ENCODE peak calls at places on chromosomes 12 and 14, in eight cellular contexts. U is HepG2, S is esophagus muscularis mucosa, W is body of pancreas, C is A549, M is suprapubic skin, R is ovary, F is IMR-90. E is an unnamed sample.

GRCh38 chr12:65611396-65611795 is 212.9 kb upstream of the HMGA2 start:
- DNase-seq in U (no peak), S (no peak), W (no peak), C (no peak), M (no peak), R (no peak), F (no peak), E (no peak)

GRCh38 chr12:104707179-104707578 is 250.4 kb downstream of the CHST11 start:
- DNase-seq in U (no peak), S (no peak), W (no peak), C (no peak), M (no peak), R (no peak), F (peak), E (no peak)

GRCh38 chr14:81509838-81510452 is 23.7 kb downstream of the SEL1L start:
- DNase-seq in U (no peak), S (no peak), W (no peak), C (no peak), M (no peak), R (no peak), F (no peak), E (no peak)

GRCh38 chr14:101857226-101857625 is 95.7 kb downstream of the PPP2R5C start:
- DNase-seq in U (no peak), S (no peak), W (no peak), C (peak), M (no peak), R (no peak), F (no peak), E (no peak)

GRCh38 chr12:49347307-49348237 is 884 bp downstream of the DNAJC22 start:
- DNase-seq in U (peak), S (no peak), W (peak), C (peak), M (peak), R (peak), F (peak), E (peak)

GRCh38 chr14:75295061-75295461 is 16.4 kb downstream of the FOS start:
- DNase-seq in U (no peak), S (no peak), W (peak), C (peak), M (peak), R (peak), F (peak), E (no peak)

GRCh38 chr12:49049566-49050224 is 10.9 kb downstream of the KMT2D start:
- DNase-seq in U (no peak), S (no peak), W (no peak), C (no peak), M (no peak), R (no peak), F (peak), E (peak)

GRCh38 chr12:4830568-4830967 is 79.1 kb upstream of the KCNA1 start:
- DNase-seq in U (no peak), S (no peak), W (no peak), C (no peak), M (no peak), R (no peak), F (no peak), E (no peak)

GRCh38 chr14:55097894-55098560 is 31.0 kb upstream of the LGALS3 start:
- DNase-seq in U (no peak), S (no peak), W (peak), C (no peak), M (peak), R (no peak), F (no peak), E (no peak)

GRCh38 chr14:79442776-79443175 is 768.5 kb downstream of the DIO2 start:
- DNase-seq in U (no peak), S (no peak), W (no peak), C (no peak), M (no peak), R (no peak), F (no peak), E (no peak)

GRCh38 chr14:26896447-26896846 is 298.6 kb upstream of the NOVA1 start:
- DNase-seq in U (no peak), S (no peak), W (peak), C (no peak), M (no peak), R (no peak), F (peak), E (no peak)

GRCh38 chr14:33103966-33104365 is 165.3 kb downstream of the NPAS3 start:
- DNase-seq in U (no peak), S (no peak), W (no peak), C (no peak), M (no peak), R (no peak), F (no peak), E (no peak)

GRCh38 chr12:68823711-68824110 is 15.7 kb downstream of the MDM2 start:
- DNase-seq in U (no peak), S (no peak), W (no peak), C (no peak), M (no peak), R (no peak), F (no peak), E (no peak)

GRCh38 chr12:68825569-68826217 is 17.7 kb downstream of the MDM2 start:
- DNase-seq in U (no peak), S (no peak), W (no peak), C (no peak), M (no peak), R (no peak), F (no peak), E (no peak)

GRCh38 chr12:68824597-68825250 is 16.7 kb downstream of the MDM2 start:
- DNase-seq in U (no peak), S (no peak), W (no peak), C (no peak), M (no peak), R (no peak), F (no peak), E (no peak)

GRCh38 chr12:68824131-68824530 is 16.2 kb downstream of the MDM2 start:
- DNase-seq in U (no peak), S (no peak), W (no peak), C (no peak), M (no peak), R (no peak), F (no peak), E (no peak)

DNA sequence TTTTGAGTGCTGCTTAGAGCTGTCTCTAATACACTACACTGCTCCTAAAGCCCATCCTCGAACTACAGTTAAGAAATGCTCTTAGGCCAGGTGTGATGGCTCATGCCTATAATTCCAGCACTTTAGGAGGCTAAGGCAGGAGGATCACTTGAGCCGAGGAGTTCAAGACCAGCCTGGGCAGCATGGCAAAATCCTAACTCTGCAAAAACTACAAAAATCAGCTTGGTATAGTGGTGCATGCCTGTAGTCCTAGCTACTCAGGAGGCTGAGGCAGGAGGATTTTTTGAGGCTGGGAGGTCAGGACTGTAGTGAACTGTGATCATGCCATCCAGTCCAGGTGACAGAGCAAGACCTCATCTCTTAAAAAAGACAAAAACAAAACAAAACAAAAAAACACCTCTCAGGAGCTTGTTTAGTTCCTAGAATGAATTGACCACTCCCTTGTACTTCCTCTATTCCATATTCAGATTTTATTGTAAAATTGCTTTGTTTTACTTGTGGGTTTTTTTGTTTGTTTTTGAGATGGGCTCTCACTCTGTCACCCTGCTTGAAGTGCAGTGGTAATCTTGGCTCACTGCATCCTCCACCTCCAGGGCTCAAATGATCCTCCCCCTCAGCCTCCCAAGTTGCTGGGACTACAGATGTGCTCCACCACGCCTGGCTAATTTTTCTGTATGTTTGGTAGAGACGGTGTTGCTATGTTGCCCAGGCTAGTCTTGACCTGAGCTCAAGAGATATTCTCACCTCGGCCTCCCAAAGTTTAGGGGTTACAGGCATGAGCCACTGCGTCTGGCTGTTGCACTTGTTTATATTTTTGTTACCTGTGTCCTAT is 13.6 kb downstream of the MDM2 start:
- DNase-seq in U (no peak), S (no peak), W (no peak), C (no peak), M (no peak), R (no peak), F (no peak), E (no peak)
- TF ChIP-seq POLR2A in U (peak), S (no peak), W (no peak), C (no peak), M (no peak), R (no peak), F (no peak), E (no peak)

DNA sequence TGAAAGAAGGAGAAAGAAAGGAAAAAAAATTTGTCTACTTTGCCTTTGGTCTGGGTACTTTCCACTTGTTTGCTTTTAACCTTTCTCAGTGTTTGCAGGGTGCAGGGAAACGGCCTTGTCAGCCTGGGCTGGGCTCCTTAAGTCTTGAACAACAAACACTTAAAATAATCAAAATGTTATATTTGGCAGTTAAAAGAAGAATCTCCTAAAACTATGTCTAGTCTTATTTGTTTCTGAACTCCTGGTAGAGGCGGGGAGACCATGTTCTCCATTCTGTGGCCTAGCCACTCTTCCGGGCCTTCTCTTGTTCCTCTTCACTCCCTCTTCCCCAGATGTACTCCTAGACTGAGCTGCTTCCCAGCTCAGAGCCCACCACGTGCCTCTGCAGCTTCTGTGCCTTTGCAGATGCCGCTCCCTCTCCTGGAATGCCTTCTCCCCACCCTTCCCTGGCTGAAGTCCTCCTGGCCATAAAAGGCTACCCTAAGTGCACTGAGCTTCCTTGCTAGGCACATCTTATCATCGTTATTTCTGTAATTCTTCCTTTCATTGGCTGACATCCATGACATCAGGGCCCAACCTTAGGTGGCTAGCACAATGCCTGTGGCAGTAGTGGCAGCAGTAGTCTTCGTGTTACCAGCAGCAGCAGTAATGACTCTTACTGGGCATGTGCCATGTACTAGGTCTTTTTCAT is 432.9 kb downstream of the ZFP36L1 start:
- DNase-seq in U (no peak), S (no peak), W (peak), C (peak), M (no peak), R (peak), F (no peak), E (no peak)
- TF ChIP-seq POLR2A in U (no peak), S (no peak), W (no peak), C (no peak), M (no peak), R (no peak), F (no peak), E (no peak)

DNA sequence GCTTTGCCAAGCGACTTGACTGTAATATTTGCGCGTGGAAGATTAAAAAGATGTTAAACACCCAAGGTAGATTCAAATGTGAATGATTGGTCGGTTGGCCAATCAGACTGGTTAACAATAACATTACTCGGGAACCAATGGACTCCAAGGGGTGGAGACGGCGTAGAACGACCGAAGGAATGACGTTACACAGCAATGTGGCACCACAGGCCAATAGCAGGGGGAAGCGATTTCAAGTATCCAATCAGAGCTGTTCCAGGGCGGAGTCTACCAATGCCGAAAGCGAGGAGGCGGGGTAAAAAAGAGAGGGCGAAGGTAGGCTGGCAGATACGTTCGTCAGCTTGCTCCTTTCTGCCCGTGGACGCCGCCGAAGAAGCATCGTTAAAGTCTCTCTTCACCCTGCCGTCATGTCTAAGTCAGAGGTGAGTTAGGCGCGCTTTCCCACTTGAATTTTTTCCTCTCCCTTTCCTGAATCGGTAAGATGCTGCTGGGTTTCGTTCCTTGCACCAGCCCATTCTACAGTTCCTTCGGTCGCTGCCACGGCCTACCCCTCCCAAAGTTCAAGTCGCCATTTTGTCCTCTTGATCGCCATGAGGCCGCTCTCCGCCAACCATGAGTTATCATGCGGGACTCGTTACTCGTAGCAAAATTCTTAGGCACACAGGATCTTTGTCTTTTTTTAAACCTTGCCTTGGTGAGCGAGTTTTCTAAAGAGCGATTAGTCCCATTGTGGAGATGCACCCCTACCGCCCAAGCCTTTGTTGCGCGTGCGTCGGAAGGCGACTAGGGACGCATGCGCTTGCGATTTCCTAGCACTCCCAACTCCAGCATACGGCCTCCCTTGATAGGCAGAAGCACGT is at the start of gene HNRNPA1:
- DNase-seq in U (peak), S (peak), W (peak), C (peak), M (peak), R (peak), F (peak), E (peak)
- TF ChIP-seq POLR2A in U (peak), S (peak), W (peak), C (peak), M (peak), R (peak), F (peak), E (peak)

GRCh38 chr12:70540996-70541395 is 96.2 kb downstream of the PTPRB start:
- DNase-seq in U (peak), S (no peak), W (no peak), C (no peak), M (no peak), R (no peak), F (no peak), E (no peak)

DNA sequence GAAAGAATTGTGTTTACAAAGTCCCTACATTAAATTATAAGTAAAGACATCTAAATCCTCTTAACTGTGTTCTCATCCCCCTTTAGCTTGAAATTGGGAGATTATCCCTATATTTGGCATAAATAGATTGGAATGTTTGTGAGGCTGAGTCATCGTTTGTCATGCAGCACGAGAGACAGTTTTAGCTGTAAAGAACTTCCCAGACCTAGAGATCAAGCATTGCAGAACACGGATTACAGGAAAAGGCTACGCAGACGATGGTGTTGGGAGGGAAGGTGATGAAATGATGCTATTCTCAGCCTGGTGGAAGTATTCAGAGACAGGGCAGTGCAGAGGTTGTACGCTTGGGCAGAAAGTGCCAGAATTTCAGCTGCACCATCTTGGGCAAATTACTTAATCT is 93.8 kb downstream of the PTPRB start:
- DNase-seq in U (peak), S (no peak), W (no peak), C (peak), M (no peak), R (no peak), F (peak), E (peak)
- TF ChIP-seq POLR2A in U (no peak), S (no peak), W (no peak), C (no peak), M (no peak), R (no peak), F (no peak), E (no peak)

GRCh38 chr12:57935839-57936512 is 5.4 kb upstream of the ATP23 start:
- DNase-seq in U (peak), S (peak), W (peak), C (peak), M (peak), R (peak), F (peak), E (peak)
- TF ChIP-seq POLR2A in U (peak), S (peak), W (peak), C (peak), M (peak), R (peak), F (peak), E (peak)